ENCODE peak calls at places on chromosomes 4 and X, in nine cellular contexts. F, Q, U, H, Y, D, T, E and A are unnamed samples.

GRCh38 chr4:156829194-156829593 is 142.4 kb downstream of the PDGFC start:
- DNase-seq in F (no peak), Q (no peak), U (no peak), H (no peak), Y (peak; percentile 55), D (peak; percentile 58), T (no peak), E (no peak), A (no peak)

GRCh38 chr4:173002840-173003561 is 165.6 kb upstream of the GALNT7 start:
- DNase-seq in F (no peak), Q (no peak), U (no peak), H (no peak), Y (no peak), D (no peak), T (no peak), E (no peak), A (no peak)

GRCh38 chr4:102438873-102439614 is 62.1 kb upstream of the NFKB1 start:
- DNase-seq in F (no peak), Q (no peak), U (no peak), H (no peak), Y (peak; percentile 87), D (peak; percentile 92), T (no peak), E (peak; percentile 17), A (no peak)

GRCh38 chrX:119008122-119008744 is 33.8 kb downstream of the LONRF3 start:
- DNase-seq in F (no peak), Q (no peak), U (peak; percentile 28), H (no peak), Y (peak; percentile 5), D (peak; percentile 13), T (no peak), E (peak; percentile 10), A (peak; percentile 16)

GRCh38 chr4:6762244-6762615 is 20.3 kb upstream of the KIAA0232 start:
- DNase-seq in F (no peak), Q (no peak), U (no peak), H (no peak), Y (no peak), D (no peak), T (no peak), E (no peak), A (no peak)

GRCh38 chrX:70049925-70050324 is at the start of gene AWAT2:
- DNase-seq in F (no peak), Q (no peak), U (no peak), H (no peak), Y (no peak), D (no peak), T (no peak), E (no peak), A (no peak)

GRCh38 chr4:184899261-184900134 is 73.7 kb upstream of the ACSL1 start:
- DNase-seq in F (no peak), Q (no peak), U (no peak), H (no peak), Y (no peak), D (peak; percentile 22), T (no peak), E (no peak), A (no peak)

GRCh38 chrX:136528645-136529315 is 3.2 kb upstream of the VGLL1 start:
- DNase-seq in F (no peak), Q (no peak), U (no peak), H (no peak), Y (no peak), D (no peak), T (no peak), E (no peak), A (no peak)

GRCh38 chr4:116838609-116839008 is 246.8 kb downstream of the TRAM1L1 start:
- DNase-seq in F (no peak), Q (no peak), U (no peak), H (no peak), Y (no peak), D (no peak), T (no peak), E (no peak), A (no peak)

GRCh38 chr4:117447925-117448324 is 362.5 kb upstream of the TRAM1L1 start:
- DNase-seq in F (no peak), Q (no peak), U (no peak), H (no peak), Y (no peak), D (peak; percentile 1), T (peak; percentile 17), E (no peak), A (peak; percentile 31)

GRCh38 chr4:187380181-187380581 is 615.4 kb upstream of the ZFP42 start:
- DNase-seq in F (no peak), Q (no peak), U (no peak), H (no peak), Y (no peak), D (peak; percentile 31), T (peak; percentile 43), E (no peak), A (peak; percentile 55)

GRCh38 chrX:46904626-46905025 is 7.6 kb upstream of the JADE3 start:
- DNase-seq in F (no peak), Q (no peak), U (no peak), H (no peak), Y (no peak), D (no peak), T (no peak), E (no peak), A (no peak)

GRCh38 chr4:11426716-11427115 is 2.0 kb downstream of the HS3ST1 start:
- DNase-seq in F (no peak), Q (no peak), U (no peak), H (no peak), Y (no peak), D (no peak), T (no peak), E (no peak), A (no peak)

GRCh38 chr4:168667936-168668335 is 171.1 kb downstream of the PALLD start:
- DNase-seq in F (no peak), Q (no peak), U (no peak), H (no peak), Y (no peak), D (no peak), T (no peak), E (no peak), A (no peak)

GRCh38 chr4:31146366-31146765 is 426.2 kb downstream of the PCDH7 start:
- DNase-seq in F (no peak), Q (no peak), U (no peak), H (no peak), Y (no peak), D (no peak), T (no peak), E (no peak), A (no peak)

GRCh38 chrX:41499984-41500383 is 52.8 kb downstream of the NYX start:
- DNase-seq in F (no peak), Q (no peak), U (no peak), H (no peak), Y (no peak), D (no peak), T (no peak), E (no peak), A (no peak)

GRCh38 chr4:126341927-126342326 is 1027.2 kb downstream of the FAT4 start:
- DNase-seq in F (no peak), Q (no peak), U (no peak), H (no peak), Y (no peak), D (no peak), T (no peak), E (no peak), A (no peak)

GRCh38 chr4:165384608-165385007 is 5.8 kb downstream of the CPE start:
- DNase-seq in F (no peak), Q (peak; percentile 75), U (no peak), H (no peak), Y (peak; percentile 50), D (peak; percentile 15), T (no peak), E (peak; percentile 73), A (no peak)

GRCh38 chrX:20091499-20091898 is 25.2 kb downstream of the MAP7D2 start:
- DNase-seq in F (no peak), Q (no peak), U (no peak), H (no peak), Y (no peak), D (no peak), T (no peak), E (no peak), A (no peak)

GRCh38 chrX:26026179-26026578 is 112.0 kb upstream of the MAGEB18 start:
- DNase-seq in F (no peak), Q (no peak), U (no peak), H (no peak), Y (no peak), D (no peak), T (no peak), E (no peak), A (no peak)